ENCODE peak calls at places on chromosomes 7 and 10, in six cellular contexts. I is stomach, N is NCI-H1105, C is non-pigmented ciliary epithelial cell, M is NCI-H2029 treated with DMSO at 0.1 percent for 48 hours, K is progenitor cell of endocrine pancreas. S is an unnamed sample.

GRCh38 chr7:27917774-27918314 is 177.9 kb downstream of the TAX1BP1 start:
- DNase-seq in C (peak; percentile 75), K (no peak), N (no peak), M (no peak), I (no peak), S (no peak)

GRCh38 chr10:48300556-48300955 is 5.9 kb upstream of the MAPK8 start:
- DNase-seq in N (no peak), C (no peak), I (no peak), M (no peak), K (no peak), S (no peak)

GRCh38 chr10:51876979-51877378 is 177.6 kb upstream of the CSTF2T start:
- DNase-seq in I (no peak), M (no peak), K (no peak), C (no peak), N (no peak), S (no peak)

GRCh38 chr7:6438427-6438826 is 9.3 kb downstream of the DAGLB start:
- DNase-seq in C (no peak), N (no peak), M (no peak), K (no peak), I (no peak), S (no peak)

GRCh38 chr10:61447127-61447526 is 6.1 kb downstream of the TMEM26 start:
- DNase-seq in N (no peak), I (no peak), C (no peak), K (no peak), M (no peak), S (no peak)

GRCh38 chr7:150388709-150389531 is 9.8 kb downstream of the ZNF775 start:
- DNase-seq in I (peak; percentile 75), M (no peak), C (no peak), N (no peak), K (no peak), S (peak; percentile 82)

GRCh38 chr7:92325173-92325572 is 79.4 kb downstream of the ANKIB1 start:
- DNase-seq in C (no peak), N (no peak), K (no peak), I (no peak), M (no peak), S (no peak)

GRCh38 chr7:74187915-74188675 is 13.9 kb downstream of the EIF4H start:
- DNase-seq in N (no peak), K (no peak), M (no peak), C (no peak), I (no peak), S (no peak)

GRCh38 chr7:96225251-96225650 is 96.6 kb downstream of the SLC25A13 start:
- DNase-seq in K (no peak), I (no peak), N (no peak), C (no peak), M (no peak), S (no peak)

GRCh38 chr7:55546826-55547225 is 25.5 kb downstream of the VOPP1 start:
- DNase-seq in C (no peak), N (peak; percentile 47), K (no peak), M (peak; percentile 24), I (peak; percentile 83), S (peak; percentile 65)

GRCh38 chr10:117365612-117366011 is 9.6 kb downstream of the PDZD8 start:
- DNase-seq in I (peak; percentile 71), M (no peak), C (no peak), N (no peak), K (no peak), S (no peak)

S was measured in left colon.